ENCODE peak calls at places on chromosomes 4 and X, in nine cellular contexts. N is Karpas-422, K is H9, C is mammary epithelial cell, Y is astrocyte, D is adipocyte, M is neuronal stem cell, X is GM23248, A is GM12878. E is an unnamed sample.

GRCh38 chr4:15938182-15938581 is 358 bp downstream of the FGFBP1 start:
- DNase-seq in N (no peak), K (peak), C (peak), Y (no peak), D (no peak), M (no peak), X (peak), A (no peak), E (peak)

GRCh38 chr4:110808371-110808878 is 185.5 kb upstream of the PITX2 start:
- DNase-seq in N (no peak), K (no peak), C (peak), Y (peak), D (peak), M (no peak), X (peak), A (peak), E (no peak)

GRCh38 chrX:2627272-2627867 is 63.7 kb upstream of the CD99 start:
- DNase-seq in N (peak), K (peak), C (peak), Y (peak), D (peak), M (no peak), X (peak), A (no peak), E (peak)

GRCh38 chrX:152817082-152817744 is 13.3 kb downstream of the CETN2 start:
- DNase-seq in N (peak), K (no peak), C (peak), Y (peak), D (peak), M (no peak), X (peak), A (no peak), E (peak)

GRCh38 chrX:16892504-16893362 is 22.6 kb upstream of the RBBP7 start:
- DNase-seq in N (peak), K (peak), C (peak), Y (peak), D (peak), M (peak), X (peak), A (peak), E (peak)

GRCh38 chr4:8861576-8862279 is 9.9 kb downstream of the HMX1 start:
- DNase-seq in N (no peak), K (peak), C (no peak), Y (no peak), D (no peak), M (no peak), X (no peak), A (no peak), E (peak)

GRCh38 chrX:101462892-101463291 is 22.4 kb upstream of the ARMCX4 start:
- DNase-seq in N (peak), K (peak), C (peak), Y (no peak), D (peak), M (no peak), X (peak), A (no peak), E (no peak)

GRCh38 chr4:153432971-153433752 is 33.0 kb upstream of the TMEM131L start:
- DNase-seq in N (peak), K (peak), C (peak), Y (peak), D (peak), M (no peak), X (peak), A (peak), E (peak)

GRCh38 chr4:40515398-40516293 is 114.0 kb downstream of the RBM47 start:
- DNase-seq in N (peak), K (peak), C (no peak), Y (no peak), D (no peak), M (no peak), X (peak), A (peak), E (peak)

GRCh38 chrX:1398431-1399340 is 6.8 kb upstream of the SLC25A6 start:
- DNase-seq in N (no peak), K (no peak), C (no peak), Y (no peak), D (no peak), M (no peak), X (no peak), A (no peak), E (no peak)

GRCh38 chr4:17817027-17817426 is 6.2 kb downstream of the NCAPG start:
- DNase-seq in N (peak), K (no peak), C (peak), Y (peak), D (peak), M (no peak), X (peak), A (peak), E (no peak)

GRCh38 chr4:11632015-11632414 is 203.3 kb upstream of the HS3ST1 start:
- DNase-seq in N (no peak), K (no peak), C (peak), Y (no peak), D (no peak), M (no peak), X (no peak), A (no peak), E (no peak)

GRCh38 chrX:29666361-29666760 is 549.0 kb upstream of the MAGEB2 start:
- DNase-seq in N (no peak), K (no peak), C (no peak), Y (peak), D (peak), M (no peak), X (peak), A (no peak), E (no peak)

GRCh38 chrX:133838761-133839676 is 146.4 kb downstream of the GPC3 start:
- DNase-seq in N (peak), K (peak), C (peak), Y (no peak), D (peak), M (peak), X (peak), A (no peak), E (peak)

GRCh38 chr4:8771258-8771590 is 100.4 kb downstream of the HMX1 start:
- DNase-seq in N (no peak), K (peak), C (no peak), Y (no peak), D (no peak), M (no peak), X (no peak), A (no peak), E (peak)

GRCh38 chr4:184286346-184286745 is 68.7 kb upstream of the ENPP6 start:
- DNase-seq in N (no peak), K (no peak), C (no peak), Y (no peak), D (no peak), M (no peak), X (peak), A (no peak), E (no peak)

GRCh38 chr4:187071896-187072295 is 348.2 kb upstream of the FAT1 start:
- DNase-seq in N (no peak), K (no peak), C (no peak), Y (no peak), D (no peak), M (no peak), X (no peak), A (no peak), E (no peak)

GRCh38 chr4:89290727-89291126 is 16.9 kb downstream of the GPRIN3 start:
- DNase-seq in N (no peak), K (no peak), C (no peak), Y (no peak), D (no peak), M (no peak), X (no peak), A (no peak), E (no peak)

GRCh38 chr4:99394913-99395312 is 40.2 kb downstream of the ADH7 start:
- DNase-seq in N (no peak), K (no peak), C (no peak), Y (peak), D (peak), M (no peak), X (peak), A (no peak), E (no peak)

GRCh38 chr4:8738471-8738931 is 133.1 kb downstream of the HMX1 start:
- DNase-seq in N (no peak), K (peak), C (no peak), Y (no peak), D (no peak), M (no peak), X (no peak), A (no peak), E (no peak)

GRCh38 chrX:113510586-113510985 is 670.0 kb upstream of the AMOT start:
- DNase-seq in N (no peak), K (no peak), C (no peak), Y (no peak), D (peak), M (no peak), X (peak), A (no peak), E (no peak)

GRCh38 chrX:54640721-54641120 is 110.7 kb downstream of the GNL3L start:
- DNase-seq in N (no peak), K (no peak), C (no peak), Y (no peak), D (peak), M (no peak), X (peak), A (no peak), E (peak)

GRCh38 chr4:56630876-56631666 is 50.0 kb downstream of the HOPX start:
- DNase-seq in N (no peak), K (no peak), C (no peak), Y (peak), D (peak), M (no peak), X (peak), A (no peak), E (no peak)

GRCh38 chrX:141341341-141341740 is 99.0 kb upstream of the SPANXC start:
- DNase-seq in N (no peak), K (no peak), C (peak), Y (peak), D (peak), M (no peak), X (peak), A (no peak), E (no peak)

GRCh38 chrX:79176028-79176427 is 31.5 kb downstream of the GPR174 start:
- DNase-seq in N (no peak), K (no peak), C (no peak), Y (no peak), D (no peak), M (no peak), X (no peak), A (no peak), E (no peak)

GRCh38 chrX:79182616-79183015 is 38.1 kb downstream of the GPR174 start:
- DNase-seq in N (no peak), K (no peak), C (no peak), Y (no peak), D (no peak), M (no peak), X (no peak), A (peak), E (no peak)

GRCh38 chrX:79181401-79181800 is 36.9 kb downstream of the GPR174 start:
- DNase-seq in N (no peak), K (no peak), C (no peak), Y (no peak), D (no peak), M (no peak), X (no peak), A (no peak), E (no peak)
- H3K9ac ChIP-seq in N (no peak), K (no peak), C (no peak), Y (no peak), D (no peak), M (no peak), X (no peak), A (no peak), E (no peak)

GRCh38 chrX:84219551-84219950 is 31.6 kb upstream of the RPS6KA6 start:
- DNase-seq in N (no peak), K (no peak), C (peak), Y (peak), D (no peak), M (no peak), X (peak), A (no peak), E (no peak)

GRCh38 chrX:84221181-84221580 is 33.2 kb upstream of the RPS6KA6 start:
- DNase-seq in N (no peak), K (no peak), C (no peak), Y (no peak), D (no peak), M (no peak), X (no peak), A (no peak), E (no peak)

GRCh38 chrX:84224741-84225140 is 36.7 kb upstream of the RPS6KA6 start:
- DNase-seq in N (no peak), K (no peak), C (no peak), Y (no peak), D (no peak), M (no peak), X (no peak), A (no peak), E (no peak)

GRCh38 chrX:84223261-84223660 is 35.3 kb upstream of the RPS6KA6 start:
- DNase-seq in N (no peak), K (no peak), C (no peak), Y (no peak), D (no peak), M (no peak), X (no peak), A (no peak), E (no peak)
- H3K9ac ChIP-seq in N (no peak), K (no peak), C (no peak), Y (no peak), D (no peak), M (no peak), X (no peak), A (no peak), E (no peak)

DNA sequence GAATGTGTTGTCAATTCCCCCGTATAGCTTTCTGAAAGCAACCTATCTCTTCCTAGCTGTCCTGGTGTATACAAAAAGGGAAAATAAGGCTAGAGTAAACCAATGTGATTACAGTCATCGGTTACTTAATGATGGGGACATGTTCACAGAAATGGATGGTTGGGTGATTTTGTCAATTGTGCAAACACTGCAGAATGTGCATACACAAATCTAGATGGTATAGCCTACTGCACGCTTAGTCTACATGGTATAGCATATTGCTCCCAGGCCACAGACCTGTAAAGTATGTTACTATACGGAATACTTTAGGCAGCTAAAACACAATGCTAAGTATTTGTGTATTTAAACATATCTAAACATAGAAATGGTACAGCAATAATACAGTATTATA is 5.1 kb downstream of the DTHD1 start:
- DNase-seq in N (no peak), K (no peak), C (no peak), Y (no peak), D (no peak), M (no peak), X (no peak), A (no peak), E (no peak)
- H3K9ac ChIP-seq in N (no peak), K (no peak), C (no peak), Y (no peak), D (no peak), M (no peak), X (no peak), A (no peak), E (no peak)

GRCh38 chr4:48261288-48261687 is 8.3 kb downstream of the TEC start:
- DNase-seq in N (no peak), K (no peak), C (no peak), Y (peak), D (peak), M (no peak), X (no peak), A (no peak), E (no peak)
- H3K9ac ChIP-seq in N (no peak), K (no peak), C (no peak), Y (no peak), D (no peak), M (no peak), X (no peak), A (no peak), E (no peak)

DNA sequence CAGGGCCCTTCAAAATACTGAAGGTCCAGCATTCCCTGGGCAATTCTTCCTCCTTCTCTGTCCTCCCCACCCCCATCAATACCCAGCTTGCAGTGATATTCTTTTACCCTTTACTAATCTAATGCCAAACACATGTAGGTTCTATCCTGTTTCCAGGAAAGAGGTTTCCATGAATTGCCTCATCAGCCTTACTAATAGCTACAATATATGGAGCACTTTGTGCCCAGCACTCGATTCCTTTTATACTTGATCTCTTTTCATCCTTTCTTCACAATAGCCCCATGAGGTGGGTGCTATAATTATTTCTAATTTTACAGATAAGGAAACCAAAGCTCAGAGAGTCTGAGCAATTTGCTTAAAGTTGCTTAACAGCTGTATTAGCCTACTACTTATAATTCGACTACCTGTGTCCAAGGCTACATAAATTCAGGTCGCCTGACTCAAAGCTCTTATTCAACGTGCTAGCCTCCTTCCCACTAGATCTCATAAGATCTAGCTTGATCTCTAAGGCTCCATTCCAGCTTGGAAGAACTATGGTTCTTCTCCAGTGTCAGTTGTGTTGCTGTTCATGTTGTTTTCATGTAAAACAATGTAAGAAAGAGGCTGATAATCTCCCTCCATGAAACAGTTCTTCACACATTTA is 229.6 kb upstream of the PGRMC2 start:
- DNase-seq in N (peak), K (no peak), C (no peak), Y (no peak), D (peak), M (no peak), X (peak), A (no peak), E (no peak)
- H3K9ac ChIP-seq in N (peak), K (no peak), C (no peak), Y (peak), D (peak), M (no peak), X (peak), A (no peak), E (no peak)